ENCODE peak calls at places on chromosomes 5 and 9, in five cellular contexts. One of them, this sample, is unnamed.

GRCh38 chr9:121050128-121050988 is at the start of gene C5:
- DNase-seq in GM13976: no peak
- DNase-seq in M059J: no peak
- DNase-seq in activated T-cell treated with anti-CD3 and anti-CD28 coated beads, Interleukin-2, amount 50 U/mL, for 4 hours: no peak
- DNase-seq in MCF 10A: no peak
- DNase-seq in this sample: no peak

GRCh38 chr9:104025109-104025508 is 69.0 kb upstream of the SMC2 start:
- DNase-seq in GM13976: no peak
- DNase-seq in M059J: no peak
- DNase-seq in activated T-cell treated with anti-CD3 and anti-CD28 coated beads, Interleukin-2, amount 50 U/mL, for 4 hours: no peak
- DNase-seq in MCF 10A: peak; percentile 26
- DNase-seq in this sample: no peak

GRCh38 chr9:110293246-110293645 is 36.9 kb upstream of the TXN start:
- DNase-seq in GM13976: no peak
- DNase-seq in M059J: no peak
- DNase-seq in activated T-cell treated with anti-CD3 and anti-CD28 coated beads, Interleukin-2, amount 50 U/mL, for 4 hours: no peak
- DNase-seq in MCF 10A: peak; percentile 52
- DNase-seq in this sample: no peak

GRCh38 chr5:112125910-112126309 is 293.2 kb downstream of the EPB41L4A start:
- DNase-seq in GM13976: no peak
- DNase-seq in M059J: no peak
- DNase-seq in activated T-cell treated with anti-CD3 and anti-CD28 coated beads, Interleukin-2, amount 50 U/mL, for 4 hours: no peak
- DNase-seq in MCF 10A: no peak
- DNase-seq in this sample: no peak

GRCh38 chr9:136160321-136160938 is 41.8 kb upstream of the TMEM250 start:
- DNase-seq in GM13976: no peak
- DNase-seq in M059J: no peak
- DNase-seq in activated T-cell treated with anti-CD3 and anti-CD28 coated beads, Interleukin-2, amount 50 U/mL, for 4 hours: no peak
- DNase-seq in MCF 10A: no peak
- DNase-seq in this sample: no peak

GRCh38 chr9:135130266-135130976 is 43.0 kb downstream of the OLFM1 start:
- DNase-seq in GM13976: no peak
- DNase-seq in M059J: peak; percentile 51
- DNase-seq in activated T-cell treated with anti-CD3 and anti-CD28 coated beads, Interleukin-2, amount 50 U/mL, for 4 hours: no peak
- DNase-seq in MCF 10A: peak; percentile 86
- DNase-seq in this sample: peak; percentile 98

GRCh38 chr5:135059000-135059923 is 25.2 kb upstream of the PITX1 start:
- DNase-seq in GM13976: no peak
- DNase-seq in M059J: no peak
- DNase-seq in activated T-cell treated with anti-CD3 and anti-CD28 coated beads, Interleukin-2, amount 50 U/mL, for 4 hours: no peak
- DNase-seq in MCF 10A: peak; percentile 25
- DNase-seq in this sample: no peak

GRCh38 chr5:108295588-108296368 is 86.1 kb downstream of the FBXL17 start:
- DNase-seq in GM13976: no peak
- DNase-seq in M059J: peak; percentile 16
- DNase-seq in activated T-cell treated with anti-CD3 and anti-CD28 coated beads, Interleukin-2, amount 50 U/mL, for 4 hours: no peak
- DNase-seq in MCF 10A: peak; percentile 50
- DNase-seq in this sample: no peak

GRCh38 chr5:61631438-61631941 is 299.4 kb downstream of the ZSWIM6 start:
- DNase-seq in GM13976: no peak
- DNase-seq in M059J: no peak
- DNase-seq in activated T-cell treated with anti-CD3 and anti-CD28 coated beads, Interleukin-2, amount 50 U/mL, for 4 hours: no peak
- DNase-seq in MCF 10A: no peak
- DNase-seq in this sample: no peak

GRCh38 chr9:134964271-134964670 is 46.6 kb upstream of the FCN1 start:
- DNase-seq in GM13976: no peak
- DNase-seq in M059J: no peak
- DNase-seq in activated T-cell treated with anti-CD3 and anti-CD28 coated beads, Interleukin-2, amount 50 U/mL, for 4 hours: peak; percentile 2
- DNase-seq in MCF 10A: no peak
- DNase-seq in this sample: no peak

GRCh38 chr9:93116049-93116961 is 17.7 kb downstream of the NINJ1 start:
- DNase-seq in GM13976: no peak
- DNase-seq in M059J: peak; percentile 90
- DNase-seq in activated T-cell treated with anti-CD3 and anti-CD28 coated beads, Interleukin-2, amount 50 U/mL, for 4 hours: no peak
- DNase-seq in MCF 10A: peak; percentile 73
- DNase-seq in this sample: peak; percentile 67

GRCh38 chr9:107720511-107720910 is 230.9 kb upstream of the KLF4 start:
- DNase-seq in GM13976: no peak
- DNase-seq in M059J: no peak
- DNase-seq in activated T-cell treated with anti-CD3 and anti-CD28 coated beads, Interleukin-2, amount 50 U/mL, for 4 hours: no peak
- DNase-seq in MCF 10A: no peak
- DNase-seq in this sample: no peak

GRCh38 chr9:94693485-94694191 is 32.9 kb upstream of the AOPEP start:
- DNase-seq in GM13976: no peak
- DNase-seq in M059J: no peak
- DNase-seq in activated T-cell treated with anti-CD3 and anti-CD28 coated beads, Interleukin-2, amount 50 U/mL, for 4 hours: no peak
- DNase-seq in MCF 10A: no peak
- DNase-seq in this sample: no peak

GRCh38 chr5:68306361-68307014 is 90.9 kb downstream of the PIK3R1 start:
- DNase-seq in GM13976: no peak
- DNase-seq in M059J: no peak
- DNase-seq in activated T-cell treated with anti-CD3 and anti-CD28 coated beads, Interleukin-2, amount 50 U/mL, for 4 hours: no peak
- DNase-seq in MCF 10A: no peak
- DNase-seq in this sample: no peak

GRCh38 chr9:33850267-33850629 is 33.3 kb downstream of the UBE2R2 start:
- DNase-seq in GM13976: no peak
- DNase-seq in M059J: no peak
- DNase-seq in activated T-cell treated with anti-CD3 and anti-CD28 coated beads, Interleukin-2, amount 50 U/mL, for 4 hours: no peak
- DNase-seq in MCF 10A: no peak
- DNase-seq in this sample: no peak

GRCh38 chr5:137888875-137889759 is at the start of gene PKD2L2:
- DNase-seq in GM13976: peak; percentile 87
- DNase-seq in M059J: peak; percentile 89
- DNase-seq in activated T-cell treated with anti-CD3 and anti-CD28 coated beads, Interleukin-2, amount 50 U/mL, for 4 hours: peak; percentile 70
- DNase-seq in MCF 10A: no peak
- DNase-seq in this sample: peak; percentile 48

GRCh38 chr5:132962429-132962928 is 955 bp downstream of the AFF4 start:
- DNase-seq in GM13976: peak; percentile 51
- DNase-seq in M059J: peak; percentile 63
- DNase-seq in activated T-cell treated with anti-CD3 and anti-CD28 coated beads, Interleukin-2, amount 50 U/mL, for 4 hours: no peak
- DNase-seq in MCF 10A: peak; percentile 80
- DNase-seq in this sample: peak; percentile 62

GRCh38 chr9:13688990-13689600 is 409.6 kb upstream of the MPDZ start:
- DNase-seq in GM13976: no peak
- DNase-seq in M059J: no peak
- DNase-seq in activated T-cell treated with anti-CD3 and anti-CD28 coated beads, Interleukin-2, amount 50 U/mL, for 4 hours: no peak
- DNase-seq in MCF 10A: peak; percentile 31
- DNase-seq in this sample: no peak

GRCh38 chr9:96574455-96574854 is 45.2 kb downstream of the CDC14B start:
- DNase-seq in GM13976: no peak
- DNase-seq in M059J: no peak
- DNase-seq in activated T-cell treated with anti-CD3 and anti-CD28 coated beads, Interleukin-2, amount 50 U/mL, for 4 hours: no peak
- DNase-seq in MCF 10A: no peak
- DNase-seq in this sample: no peak

GRCh38 chr5:34603378-34603777 is 52.8 kb upstream of the RAI14 start:
- DNase-seq in GM13976: no peak
- DNase-seq in M059J: peak; percentile 32
- DNase-seq in activated T-cell treated with anti-CD3 and anti-CD28 coated beads, Interleukin-2, amount 50 U/mL, for 4 hours: no peak
- DNase-seq in MCF 10A: no peak
- DNase-seq in this sample: no peak

GRCh38 chr9:4549751-4550295 is 59.6 kb downstream of the SLC1A1 start:
- DNase-seq in GM13976: no peak
- DNase-seq in M059J: peak; percentile 47
- DNase-seq in activated T-cell treated with anti-CD3 and anti-CD28 coated beads, Interleukin-2, amount 50 U/mL, for 4 hours: no peak
- DNase-seq in MCF 10A: no peak
- DNase-seq in this sample: no peak

GRCh38 chr9:113581865-113582697 is 118.6 kb downstream of the RGS3 start:
- DNase-seq in GM13976: peak; percentile 88
- DNase-seq in M059J: no peak
- DNase-seq in activated T-cell treated with anti-CD3 and anti-CD28 coated beads, Interleukin-2, amount 50 U/mL, for 4 hours: peak; percentile 59
- DNase-seq in MCF 10A: peak; percentile 14
- DNase-seq in this sample: peak; percentile 71

GRCh38 chr5:383621-384020 is 59.4 kb upstream of the EXOC3 start:
- DNase-seq in GM13976: no peak
- DNase-seq in M059J: no peak
- DNase-seq in activated T-cell treated with anti-CD3 and anti-CD28 coated beads, Interleukin-2, amount 50 U/mL, for 4 hours: no peak
- DNase-seq in MCF 10A: no peak
- DNase-seq in this sample: no peak

GRCh38 chr5:95609711-95610110 is 10.2 kb upstream of the GPR150 start:
- DNase-seq in GM13976: no peak
- DNase-seq in M059J: no peak
- DNase-seq in activated T-cell treated with anti-CD3 and anti-CD28 coated beads, Interleukin-2, amount 50 U/mL, for 4 hours: no peak
- DNase-seq in MCF 10A: no peak
- DNase-seq in this sample: no peak

GRCh38 chr9:22416692-22417060 is 29.9 kb upstream of the DMRTA1 start:
- DNase-seq in GM13976: no peak
- DNase-seq in M059J: peak; percentile 78
- DNase-seq in activated T-cell treated with anti-CD3 and anti-CD28 coated beads, Interleukin-2, amount 50 U/mL, for 4 hours: no peak
- DNase-seq in MCF 10A: peak; percentile 0
- DNase-seq in this sample: peak; percentile 17

GRCh38 chr5:107894361-107894760 is 223.6 kb upstream of the EFNA5 start:
- DNase-seq in GM13976: no peak
- DNase-seq in M059J: peak; percentile 18
- DNase-seq in activated T-cell treated with anti-CD3 and anti-CD28 coated beads, Interleukin-2, amount 50 U/mL, for 4 hours: no peak
- DNase-seq in MCF 10A: peak; percentile 49
- DNase-seq in this sample: no peak

GRCh38 chr5:91888810-91889209 is 505.7 kb upstream of the ARRDC3 start:
- DNase-seq in GM13976: no peak
- DNase-seq in M059J: no peak
- DNase-seq in activated T-cell treated with anti-CD3 and anti-CD28 coated beads, Interleukin-2, amount 50 U/mL, for 4 hours: no peak
- DNase-seq in MCF 10A: no peak
- DNase-seq in this sample: no peak

GRCh38 chr9:109250311-109250741 is 70.5 kb downstream of the EPB41L4B start:
- DNase-seq in GM13976: no peak
- DNase-seq in M059J: no peak
- DNase-seq in activated T-cell treated with anti-CD3 and anti-CD28 coated beads, Interleukin-2, amount 50 U/mL, for 4 hours: no peak
- DNase-seq in MCF 10A: no peak
- DNase-seq in this sample: no peak

GRCh38 chr9:115058175-115058574 is 59.8 kb downstream of the TNC start:
- DNase-seq in GM13976: no peak
- DNase-seq in M059J: peak; percentile 64
- DNase-seq in activated T-cell treated with anti-CD3 and anti-CD28 coated beads, Interleukin-2, amount 50 U/mL, for 4 hours: no peak
- DNase-seq in MCF 10A: no peak
- DNase-seq in this sample: no peak

GRCh38 chr9:80026121-80026520 is 454.4 kb downstream of the TLE4 start:
- DNase-seq in GM13976: no peak
- DNase-seq in M059J: no peak
- DNase-seq in activated T-cell treated with anti-CD3 and anti-CD28 coated beads, Interleukin-2, amount 50 U/mL, for 4 hours: no peak
- DNase-seq in MCF 10A: no peak
- DNase-seq in this sample: no peak

GRCh38 chr5:82595083-82595482 is 316.9 kb upstream of the RPS23 start:
- DNase-seq in GM13976: no peak
- DNase-seq in M059J: no peak
- DNase-seq in activated T-cell treated with anti-CD3 and anti-CD28 coated beads, Interleukin-2, amount 50 U/mL, for 4 hours: no peak
- DNase-seq in MCF 10A: no peak
- DNase-seq in this sample: no peak

GRCh38 chr9:124784503-124784902 is 7.6 kb downstream of the OLFML2A start:
- DNase-seq in GM13976: no peak
- DNase-seq in M059J: peak; percentile 40
- DNase-seq in activated T-cell treated with anti-CD3 and anti-CD28 coated beads, Interleukin-2, amount 50 U/mL, for 4 hours: no peak
- DNase-seq in MCF 10A: peak; percentile 49
- DNase-seq in this sample: peak; percentile 78

This sample was measured in A172.